ENCODE peak calls at places on chromosomes 2 and 18, in ten cellular contexts. T is activated naive CD8-positive, alpha-beta T cell treated with anti-CD3 and anti-CD28 coated beads, Interleukin-2, amount 50 U/mL, for 24 hours; M is osteocyte; Z is dermis blood vessel endothelial cell; R is GM04504; Q is activated T-cell treated with anti-CD3 and anti-CD28 coated beads, Interleukin-2, amount 50 U/mL, for 1 hour; N is right lobe of liver; C is activated CD8-positive, alpha-beta memory T cell treated with anti-CD3 and anti-CD28 coated beads for 48 hours; G is activated T-helper 1 cell treated with anti-CD3 and anti-CD28 coated beads, Interleukin-2, amount 50 U/mL, for 16 hours; B is HCT116. I is an unnamed sample.

GRCh38 chr2:37343537-37344434 is 644 bp upstream of the QPCT start:
- DNase-seq in T (no peak), M (no peak), Z (peak), R (no peak), Q (no peak), N (no peak), C (no peak), G (no peak), B (no peak), I (no peak)

GRCh38 chr2:42077343-42077742 is 29.5 kb downstream of the PKDCC start:
- DNase-seq in T (no peak), M (no peak), Z (no peak), R (no peak), Q (no peak), N (no peak), C (no peak), G (no peak), B (no peak), I (no peak)

GRCh38 chr2:196987654-196988364 is 61.3 kb upstream of the PGAP1 start:
- DNase-seq in T (no peak), M (no peak), Z (peak), R (peak), Q (no peak), N (no peak), C (no peak), G (no peak), B (peak), I (no peak)

GRCh38 chr2:174014021-174014698 is 49.0 kb upstream of the SP3 start:
- DNase-seq in T (no peak), M (no peak), Z (no peak), R (no peak), Q (no peak), N (no peak), C (no peak), G (no peak), B (no peak), I (no peak)

GRCh38 chr18:54828986-54829385 is 709 bp downstream of the RAB27B start:
- DNase-seq in T (no peak), M (no peak), Z (no peak), R (no peak), Q (no peak), N (no peak), C (no peak), G (no peak), B (no peak), I (no peak)

GRCh38 chr18:36335476-36336279 is 38.2 kb downstream of the FHOD3 start:
- DNase-seq in T (no peak), M (no peak), Z (no peak), R (no peak), Q (no peak), N (no peak), C (no peak), G (no peak), B (no peak), I (no peak)

GRCh38 chr2:136134126-136134525 is 16.2 kb upstream of the CXCR4 start:
- DNase-seq in T (peak), M (no peak), Z (no peak), R (no peak), Q (peak), N (no peak), C (no peak), G (no peak), B (no peak), I (no peak)

GRCh38 chr2:136238552-136239346 is 120.8 kb upstream of the CXCR4 start:
- DNase-seq in T (peak), M (no peak), Z (peak), R (no peak), Q (peak), N (no peak), C (no peak), G (peak), B (no peak), I (no peak)

GRCh38 chr18:33749831-33750230 is 171.8 kb downstream of the ASXL3 start:
- DNase-seq in T (no peak), M (no peak), Z (no peak), R (no peak), Q (no peak), N (no peak), C (no peak), G (no peak), B (no peak), I (no peak)

GRCh38 chr2:726158-726557 is 49.0 kb upstream of the TMEM18 start:
- DNase-seq in T (no peak), M (no peak), Z (no peak), R (no peak), Q (no peak), N (no peak), C (no peak), G (no peak), B (no peak), I (no peak)